ENCODE peak calls at places on chromosomes 11 and 22, in four cellular contexts. F, T, D and R are unnamed samples.
A peak's percentile ranks its signal among the peaks of the same experiment; 100 is the strongest.

GRCh38 chr11:65330544-65330943 is 3.1 kb upstream of the DPF2 start:
- DNase-seq in F (peak; percentile 12), T (no peak), D (no peak), R (no peak)

GRCh38 chr11:87878373-87878779 is 296.9 kb downstream of the RAB38 start:
- DNase-seq in F (no peak), T (no peak), D (no peak), R (peak; percentile 32)

GRCh38 chr11:94049351-94049750 is 28.2 kb downstream of the HEPHL1 start:
- DNase-seq in F (no peak), T (no peak), D (no peak), R (no peak)

GRCh38 chr11:72641900-72642814 is 32.1 kb downstream of the PDE2A start:
- DNase-seq in F (no peak), T (peak; percentile 60), D (peak; percentile 59), R (peak; percentile 47)

GRCh38 chr11:127943763-127944162 is 643.6 kb downstream of the ETS1 start:
- DNase-seq in F (no peak), T (no peak), D (no peak), R (no peak)

GRCh38 chr11:58316142-58316541 is 42.7 kb downstream of the OR5B17 start:
- DNase-seq in F (no peak), T (no peak), D (no peak), R (no peak)

GRCh38 chr22:43236401-43237166 is 49.6 kb upstream of the TTLL12 start:
- DNase-seq in F (no peak), T (no peak), D (no peak), R (no peak)

GRCh38 chr11:32426819-32427615 is 8.3 kb downstream of the WT1 start:
- DNase-seq in F (no peak), T (peak; percentile 60), D (peak; percentile 63), R (no peak)

GRCh38 chr11:65215441-65216076 is 33.8 kb downstream of the CAPN1 start:
- DNase-seq in F (no peak), T (no peak), D (no peak), R (no peak)

GRCh38 chr22:34842630-34843029 is 223.3 kb upstream of the ISX start:
- DNase-seq in F (no peak), T (no peak), D (no peak), R (peak; percentile 33)
- TF ChIP-seq CTCF in F (no peak), T (peak; percentile 56), D (no peak), R (peak; percentile 75)

GRCh38 chr11:78094250-78094649 is 14.6 kb upstream of the NDUFC2 start:
- DNase-seq in F (no peak), T (no peak), D (no peak), R (no peak)

GRCh38 chr11:78101073-78101472 is 21.4 kb upstream of the NDUFC2 start:
- DNase-seq in F (no peak), T (no peak), D (no peak), R (no peak)

GRCh38 chr11:78097666-78098385 is 18.2 kb upstream of the NDUFC2 start:
- DNase-seq in F (no peak), T (no peak), D (no peak), R (no peak)

GRCh38 chr11:78100276-78101040 is 20.8 kb upstream of the NDUFC2 start:
- DNase-seq in F (no peak), T (no peak), D (no peak), R (no peak)

DNA sequence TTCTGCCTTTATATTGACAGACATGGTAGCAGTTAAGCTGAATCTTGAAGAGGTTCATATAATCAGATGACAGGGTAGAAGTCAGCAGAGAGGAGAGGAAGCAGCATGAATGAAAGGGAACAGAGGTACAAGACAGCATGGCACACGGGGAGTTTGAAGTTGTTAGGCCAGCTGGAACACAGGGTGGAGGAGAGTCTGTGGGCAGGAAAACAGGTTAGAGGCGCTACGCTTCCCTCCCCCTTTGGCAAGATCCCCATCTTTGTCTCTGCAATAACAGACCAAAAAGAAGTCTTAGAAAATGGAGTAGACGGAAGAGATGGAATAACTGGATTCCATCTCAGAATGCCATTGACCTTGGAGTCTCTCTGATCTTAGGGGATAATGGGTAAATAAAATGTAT is 20.0 kb upstream of the NDUFC2 start:
- DNase-seq in F (no peak), T (no peak), D (no peak), R (no peak)
- TF ChIP-seq CTCF in F (no peak), T (no peak), D (no peak), R (no peak)

GRCh38 chr22:23238707-23239106 is 58.4 kb downstream of the BCR start:
- DNase-seq in F (peak; percentile 21), T (no peak), D (no peak), R (no peak)

GRCh38 chr22:23239429-23239828 is 59.1 kb downstream of the BCR start:
- DNase-seq in F (peak; percentile 17), T (no peak), D (no peak), R (no peak)

GRCh38 chr22:23242473-23243001 is 62.2 kb downstream of the BCR start:
- DNase-seq in F (peak; percentile 30), T (peak; percentile 95), D (peak; percentile 44), R (peak; percentile 40)

GRCh38 chr22:23241562-23242472 is 61.5 kb downstream of the BCR start:
- DNase-seq in F (peak; percentile 21), T (no peak), D (no peak), R (no peak)

GRCh38 chr22:23240639-23241389 is 60.5 kb downstream of the BCR start:
- DNase-seq in F (peak; percentile 39), T (peak; percentile 67), D (no peak), R (peak; percentile 48)
- TF ChIP-seq CTCF in F (no peak), T (peak; percentile 62), D (no peak), R (peak; percentile 73)

GRCh38 chr11:64100345-64100744 is 64.6 kb downstream of the FLRT1 start:
- DNase-seq in F (no peak), T (peak; percentile 57), D (no peak), R (no peak)
- TF ChIP-seq CTCF in F (no peak), T (peak; percentile 68), D (peak; percentile 13), R (peak; percentile 49)